ENCODE peak calls at places on chromosomes 5 and 9, in five cellular contexts. O is IMR-90, W is non-pigmented ciliary epithelial cell, R is T follicular helper cell, P is A172. D is an unnamed sample.

GRCh38 chr9:123063172-123063508 is 29.7 kb downstream of the GPR21 start:
- DNase-seq in P (peak), W (no peak), R (no peak), O (peak), D (peak)

GRCh38 chr5:127088226-127088625 is 14.9 kb upstream of the C5orf63 start:
- DNase-seq in R (no peak), P (peak), O (peak), W (peak), D (peak)

GRCh38 chr5:1723476-1723875 is 76.2 kb downstream of the MRPL36 start:
- DNase-seq in R (no peak), O (no peak), P (no peak), W (no peak), D (no peak)

GRCh38 chr5:145811834-145812625 is 23.1 kb downstream of the PRELID2 start:
- DNase-seq in O (peak), W (no peak), P (peak), R (no peak), D (peak)

GRCh38 chr9:35311891-35312639 is 150.3 kb downstream of the UNC13B start:
- DNase-seq in P (no peak), W (no peak), R (no peak), O (peak), D (no peak)

GRCh38 chr9:91180930-91181268 is 180.8 kb downstream of the AUH start:
- DNase-seq in R (no peak), W (no peak), O (no peak), P (no peak), D (no peak)

GRCh38 chr9:37471942-37472679 is 6.9 kb upstream of the ZBTB5 start:
- DNase-seq in R (no peak), P (peak), W (peak), O (peak), D (peak)

GRCh38 chr5:97231025-97231636 is 48.1 kb upstream of the RIOK2 start:
- DNase-seq in W (peak), R (no peak), O (peak), P (peak), D (peak)

GRCh38 chr5:37184748-37185364 is 64.3 kb downstream of the CPLANE1 start:
- DNase-seq in O (no peak), P (no peak), R (no peak), W (no peak), D (no peak)

GRCh38 chr9:131492070-131492469 is 10.6 kb upstream of the POMT1 start:
- DNase-seq in R (no peak), W (no peak), O (no peak), P (no peak), D (no peak)

GRCh38 chr5:75374394-75374814 is 37.4 kb downstream of the HMGCR start:
- DNase-seq in O (no peak), R (no peak), W (no peak), P (no peak), D (no peak)

GRCh38 chr9:7067169-7067568 is 309.4 kb downstream of the KDM4C start:
- DNase-seq in W (no peak), P (no peak), O (no peak), R (no peak), D (no peak)

GRCh38 chr5:136809382-136809781 is 444.0 kb upstream of the TRPC7 start:
- DNase-seq in O (no peak), P (no peak), R (no peak), W (no peak), D (no peak)

GRCh38 chr5:9388941-9389674 is 156.8 kb downstream of the SEMA5A start:
- DNase-seq in R (no peak), O (no peak), W (no peak), P (no peak), D (no peak)

GRCh38 chr5:100872409-100873190 is 30.5 kb downstream of the ST8SIA4 start:
- DNase-seq in W (no peak), R (no peak), O (no peak), P (no peak), D (no peak)

GRCh38 chr9:134325813-134326753 is at the start of gene RXRA:
- DNase-seq in O (peak), W (no peak), P (peak), R (peak), D (peak)

D was measured in EL.